ENCODE peak calls at places on chromosomes 12 and 14, in six cellular contexts. B is heart left ventricle; X is astrocyte of the cerebellum; O is activated CD8-positive, alpha-beta T cell treated with anti-CD3 and anti-CD28 coated beads, Interleukin-2, amount 10 ng/mL, durations not matched to agents 7 days and 5 days; A is fibroblast of the conjunctiva; N is CD8-positive, alpha-beta memory T cell. Q is an unnamed sample.
A peak's percentile ranks its signal among the peaks of the same experiment; 100 is the strongest.

GRCh38 chr14:84080961-84081360 is 1449.0 kb upstream of the FLRT2 start:
- DNase-seq in B (no peak), X (no peak), O (no peak), A (no peak), N (no peak), Q (no peak)

GRCh38 chr12:121033625-121034349 is 5.3 kb downstream of the OASL start:
- DNase-seq in B (no peak), X (no peak), O (peak; percentile 75), A (peak; percentile 38), N (peak; percentile 42), Q (no peak)

GRCh38 chr12:78559441-78559840 is 305.1 kb upstream of the SYT1 start:
- DNase-seq in B (no peak), X (no peak), O (no peak), A (no peak), N (no peak), Q (no peak)

GRCh38 chr14:72513346-72513745 is 380.6 kb downstream of the DPF3 start:
- DNase-seq in B (no peak), X (no peak), O (no peak), A (no peak), N (no peak), Q (no peak)

GRCh38 chr12:130768120-130768519 is 52.0 kb upstream of the RIMBP2 start:
- DNase-seq in B (no peak), X (no peak), O (no peak), A (no peak), N (no peak), Q (no peak)

GRCh38 chr12:3278681-3279414 is 201.7 kb downstream of the TSPAN9 start:
- DNase-seq in B (no peak), X (no peak), O (no peak), A (no peak), N (no peak), Q (no peak)

GRCh38 chr14:104678346-104678745 is 11.1 kb upstream of the INF2 start:
- DNase-seq in B (peak; percentile 67), X (no peak), O (no peak), A (no peak), N (no peak), Q (no peak)

GRCh38 chr14:70188608-70189540 is at the start of gene SLC8A3:
- DNase-seq in B (peak; percentile 59), X (no peak), O (peak; percentile 29), A (no peak), N (no peak), Q (peak; percentile 46)

GRCh38 chr12:112314981-112315380 is 67.2 kb downstream of the HECTD4 start:
- DNase-seq in B (no peak), X (peak; percentile 58), O (no peak), A (no peak), N (no peak), Q (no peak)

GRCh38 chr12:124884587-124885438 is 21.1 kb upstream of the SCARB1 start:
- DNase-seq in B (no peak), X (no peak), O (no peak), A (no peak), N (no peak), Q (peak; percentile 39)